ENCODE peak calls at places on chromosomes 2 and 18, in four cellular contexts. One of them, this sample, is unnamed.
A peak's percentile ranks its signal among the peaks of the same experiment; 100 is the strongest.

GRCh38 chr2:179825494-179825893 is 35.9 kb downstream of the ZNF385B start:
- DNase-seq in GM12878: no peak
- DNase-seq in K562: no peak
- DNase-seq in HepG2: no peak
- DNase-seq in this sample: no peak

GRCh38 chr2:144659731-144660275 is 139.9 kb upstream of the ZEB2 start:
- DNase-seq in GM12878: no peak
- DNase-seq in K562: peak; percentile 48
- DNase-seq in HepG2: no peak
- DNase-seq in this sample: no peak

GRCh38 chr2:122634920-122635319 is 879.5 kb downstream of the TSN start:
- DNase-seq in GM12878: no peak
- DNase-seq in K562: no peak
- DNase-seq in HepG2: no peak
- DNase-seq in this sample: no peak

GRCh38 chr2:29113891-29114321 is 1.3 kb upstream of the CLIP4 start:
- DNase-seq in GM12878: no peak
- DNase-seq in K562: no peak
- DNase-seq in HepG2: no peak
- DNase-seq in this sample: no peak

GRCh38 chr2:33268246-33268831 is 208.1 kb upstream of the RASGRP3 start:
- DNase-seq in GM12878: no peak
- DNase-seq in K562: no peak
- DNase-seq in HepG2: no peak
- DNase-seq in this sample: no peak

GRCh38 chr18:69838003-69838402 is 109.7 kb downstream of the CD226 start:
- DNase-seq in GM12878: no peak
- DNase-seq in K562: no peak
- DNase-seq in HepG2: no peak
- DNase-seq in this sample: no peak

GRCh38 chr18:39033312-39033711 is 1467.7 kb upstream of the CELF4 start:
- DNase-seq in GM12878: no peak
- DNase-seq in K562: no peak
- DNase-seq in HepG2: no peak
- DNase-seq in this sample: no peak

GRCh38 chr2:178238144-178238521 is 43.8 kb downstream of the OSBPL6 start:
- DNase-seq in GM12878: no peak
- DNase-seq in K562: no peak
- DNase-seq in HepG2: no peak
- DNase-seq in this sample: no peak

GRCh38 chr18:75209952-75210261 is 690 bp upstream of the TSHZ1 start:
- DNase-seq in GM12878: no peak
- DNase-seq in K562: no peak
- DNase-seq in HepG2: no peak
- DNase-seq in this sample: no peak

GRCh38 chr18:62999392-62999791 is 284.1 kb downstream of the PHLPP1 start:
- DNase-seq in GM12878: no peak
- DNase-seq in K562: no peak
- DNase-seq in HepG2: no peak
- DNase-seq in this sample: no peak

GRCh38 chr2:187549951-187550555 is 4.2 kb downstream of the TFPI start:
- DNase-seq in GM12878: no peak
- DNase-seq in K562: no peak
- DNase-seq in HepG2: peak; percentile 90
- DNase-seq in this sample: no peak

GRCh38 chr2:28624798-28625701 is 126.6 kb upstream of the PPP1CB start:
- DNase-seq in GM12878: peak; percentile 21
- DNase-seq in K562: no peak
- DNase-seq in HepG2: peak; percentile 47
- DNase-seq in this sample: no peak

GRCh38 chr18:27447930-27448329 is 262.8 kb upstream of the CHST9 start:
- DNase-seq in GM12878: no peak
- DNase-seq in K562: no peak
- DNase-seq in HepG2: no peak
- DNase-seq in this sample: no peak

GRCh38 chr2:159176555-159176954 is 109.9 kb downstream of the WDSUB1 start:
- DNase-seq in GM12878: no peak
- DNase-seq in K562: no peak
- DNase-seq in HepG2: no peak
- DNase-seq in this sample: no peak

GRCh38 chr18:58247363-58247834 is 203.4 kb downstream of the NEDD4L start:
- DNase-seq in GM12878: no peak
- DNase-seq in K562: no peak
- DNase-seq in HepG2: no peak
- DNase-seq in this sample: peak; percentile 38

DNA sequence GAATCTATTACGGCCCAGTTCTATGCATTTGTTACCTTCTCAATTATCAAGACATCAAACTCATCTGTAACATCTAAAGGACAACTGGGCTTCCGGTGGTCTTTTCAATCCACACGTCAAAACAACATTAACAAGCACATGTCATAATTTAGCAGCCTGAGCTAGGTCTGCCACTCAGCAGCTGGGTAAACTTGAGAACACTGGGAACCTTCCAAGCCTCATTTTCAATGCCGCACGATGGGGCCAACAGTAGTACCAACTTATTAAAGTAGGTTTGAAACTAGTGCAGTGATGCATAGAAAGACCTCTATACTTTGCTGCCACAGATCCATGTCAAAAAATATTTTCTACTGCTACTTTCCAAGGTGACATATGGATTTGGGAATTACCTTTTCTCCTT is 60.4 kb downstream of the COL4A4 start:
- DNase-seq in GM12878: no peak
- DNase-seq in K562: no peak
- DNase-seq in HepG2: no peak
- DNase-seq in this sample: no peak
- TF ChIP-seq CREB1 in GM12878: no peak
- TF ChIP-seq CREB1 in K562: no peak
- TF ChIP-seq CREB1 in HepG2: no peak
- TF ChIP-seq CREB1 in this sample: no peak

DNA sequence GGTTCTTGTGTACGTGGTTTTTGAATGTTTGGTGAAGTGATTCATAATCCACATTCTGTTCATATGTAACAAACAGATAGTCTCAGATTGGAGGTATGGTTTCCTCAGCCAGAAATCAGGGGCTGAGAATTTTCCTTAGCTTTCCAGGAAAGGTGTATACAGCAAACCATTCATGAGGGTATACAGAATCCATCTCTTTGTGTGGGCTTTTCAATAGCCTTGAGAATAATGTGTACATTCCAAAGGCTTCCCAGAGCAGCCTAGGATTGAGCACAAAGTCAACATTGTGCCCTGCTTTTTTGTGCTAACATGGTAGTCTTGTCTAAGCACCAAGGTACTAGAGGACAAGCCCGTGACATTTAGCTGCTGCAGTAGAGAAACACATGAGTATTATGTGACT is 322.1 kb upstream of the TANK start:
- DNase-seq in GM12878: no peak
- DNase-seq in K562: no peak
- DNase-seq in HepG2: peak; percentile 28
- DNase-seq in this sample: no peak
- TF ChIP-seq ETV6 in GM12878: no peak
- TF ChIP-seq ETV6 in K562: no peak
- TF ChIP-seq ETV6 in HepG2: no peak
- TF ChIP-seq ETV6 in this sample: no peak

DNA sequence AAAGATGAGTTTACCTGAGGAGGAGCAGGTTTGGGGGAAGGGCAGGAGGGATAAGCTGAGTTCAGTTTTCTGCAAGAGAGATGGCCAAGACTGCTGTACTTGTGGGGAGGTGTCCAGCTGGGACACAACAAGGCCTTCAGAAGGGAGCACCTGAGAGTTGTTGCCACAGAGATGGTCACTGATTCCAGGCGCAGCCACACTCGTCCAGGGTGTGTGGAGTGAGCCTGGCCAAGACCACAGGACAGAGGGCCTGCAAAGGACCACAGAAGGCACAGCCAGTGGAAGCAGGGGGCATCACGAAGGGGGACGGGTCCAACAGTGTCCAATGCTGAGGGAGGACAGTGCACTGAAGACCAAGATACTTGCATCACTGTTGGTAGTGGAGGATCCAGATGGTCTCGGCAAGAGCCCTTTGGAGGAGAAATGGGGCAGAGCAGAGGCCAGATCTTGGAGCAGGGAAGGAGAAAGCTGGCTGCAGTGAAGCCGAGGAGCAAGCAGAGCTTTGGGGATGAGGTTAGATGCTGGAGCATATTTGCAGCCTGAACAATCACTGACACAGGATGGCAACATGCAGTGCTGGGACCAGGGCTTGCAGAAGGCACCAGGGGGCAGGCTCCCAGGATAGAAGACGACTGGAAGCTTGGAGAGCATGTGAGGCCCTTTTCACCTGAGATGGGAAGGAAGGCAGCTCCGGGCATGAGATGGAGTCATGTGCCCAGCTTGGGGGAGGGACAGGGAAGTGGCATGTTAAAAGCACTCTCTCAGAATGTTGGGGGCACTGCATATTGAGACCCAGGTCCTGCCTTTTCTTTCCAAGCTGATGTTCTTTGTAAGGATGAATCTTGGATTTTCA is 214.0 kb downstream of the CYP26B1 start:
- DNase-seq in GM12878: no peak
- DNase-seq in K562: peak; percentile 9
- DNase-seq in HepG2: peak; percentile 33
- DNase-seq in this sample: no peak
- TF ChIP-seq CTCF in GM12878: no peak
- TF ChIP-seq CTCF in K562: peak; percentile 27
- TF ChIP-seq CTCF in HepG2: peak; percentile 62
- TF ChIP-seq CTCF in this sample: no peak

DNA sequence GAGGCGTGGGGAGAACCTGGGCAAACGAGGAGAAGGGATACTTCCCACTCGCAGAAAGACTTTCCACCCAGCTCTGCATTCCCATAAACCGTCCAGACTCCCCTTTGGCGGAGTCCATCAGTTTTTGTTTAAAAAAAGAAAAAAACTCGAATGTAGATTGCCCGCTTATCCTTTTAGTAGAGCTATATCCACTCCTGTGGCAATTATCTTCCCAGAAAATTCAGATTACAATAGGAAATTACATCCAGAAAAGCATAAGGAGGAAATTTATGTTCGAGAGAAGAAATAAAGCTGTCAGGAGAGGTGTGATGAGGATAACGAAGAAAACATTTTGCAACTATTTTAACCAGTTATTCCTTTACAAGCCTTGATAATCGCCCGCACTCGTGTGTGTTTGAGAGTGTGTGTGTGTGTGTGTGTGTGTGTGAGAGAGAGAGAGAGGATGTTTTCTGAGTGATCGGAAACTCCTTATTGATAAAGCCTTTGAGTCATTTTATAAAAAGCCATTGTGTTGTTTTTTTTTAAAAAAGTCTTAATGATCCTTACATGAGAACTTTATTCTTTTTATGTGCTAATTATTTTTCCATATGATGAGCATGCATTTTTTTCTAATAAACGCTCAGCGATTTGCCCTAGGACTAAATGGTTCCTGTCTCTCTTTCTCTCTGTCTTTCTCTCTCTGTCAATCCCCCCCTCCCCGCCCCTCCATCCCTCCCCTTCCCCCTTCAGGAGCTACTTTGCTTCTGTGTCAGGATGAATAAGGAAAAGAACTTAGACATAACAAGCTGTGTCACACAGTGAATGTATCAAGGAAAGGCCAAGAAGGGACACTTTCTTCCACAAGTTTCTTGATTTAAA is 1.1 kb upstream of the PPP3R1 start:
- DNase-seq in GM12878: no peak
- DNase-seq in K562: no peak
- DNase-seq in HepG2: peak; percentile 24
- DNase-seq in this sample: no peak
- TF ChIP-seq CREB1 in GM12878: no peak
- TF ChIP-seq CREB1 in K562: no peak
- TF ChIP-seq CREB1 in HepG2: no peak
- TF ChIP-seq CREB1 in this sample: no peak

DNA sequence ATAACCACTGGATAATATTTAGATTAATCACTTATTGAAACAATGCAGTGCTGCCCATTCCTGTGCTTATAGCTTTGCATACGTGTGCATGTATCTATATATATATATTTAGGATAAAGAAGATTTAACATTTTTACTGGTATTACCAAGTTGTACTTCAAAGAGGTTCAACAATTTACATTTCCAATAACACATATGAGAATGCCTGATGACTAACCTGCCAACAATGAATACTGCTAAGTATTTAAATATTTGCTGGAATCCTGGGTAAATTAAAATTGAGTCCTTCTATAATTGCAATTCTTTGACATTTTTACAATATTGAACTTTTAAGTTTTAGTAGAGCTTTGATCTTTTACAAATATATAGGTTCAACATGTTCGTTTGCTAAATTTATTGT is 111.4 kb downstream of the SLC39A10 start:
- DNase-seq in GM12878: no peak
- DNase-seq in K562: no peak
- DNase-seq in HepG2: no peak
- DNase-seq in this sample: no peak
- TF ChIP-seq ETV6 in GM12878: no peak
- TF ChIP-seq ETV6 in K562: no peak
- TF ChIP-seq ETV6 in HepG2: no peak
- TF ChIP-seq ETV6 in this sample: no peak

GRCh38 chr2:20452551-20452950 is 5.7 kb downstream of the RHOB start:
- DNase-seq in GM12878: no peak
- DNase-seq in K562: no peak
- DNase-seq in HepG2: peak; percentile 65
- DNase-seq in this sample: no peak
- TF ChIP-seq CTCF in GM12878: no peak
- TF ChIP-seq CTCF in K562: no peak
- TF ChIP-seq CTCF in HepG2: peak; percentile 73
- TF ChIP-seq CTCF in this sample: no peak

This sample was measured in WTC11.